ENCODE peak calls at places on chromosome 11, in six cellular contexts. J is epithelial cell of prostate, U is fibroblast of lung, H is ACHN, Y is right cardiac atrium, K is lower leg skin. X is an unnamed sample.

GRCh38 chr11:2097356-2097997 is 41.7 kb downstream of the IGF2 start:
- DNase-seq in J (no peak), U (peak), H (no peak), Y (peak), K (no peak), X (no peak)

GRCh38 chr11:10514210-10514609 is 26.8 kb downstream of the RNF141 start:
- DNase-seq in J (no peak), U (no peak), H (peak), Y (no peak), K (no peak), X (peak)

GRCh38 chr11:57641426-57641825 is 8.3 kb downstream of the YPEL4 start:
- DNase-seq in J (no peak), U (peak), H (peak), Y (no peak), K (no peak), X (peak)

GRCh38 chr11:57379732-57380131 is 1.2 kb downstream of the PRG3 start:
- DNase-seq in J (no peak), U (peak), H (peak), Y (no peak), K (no peak), X (peak)

GRCh38 chr11:66891849-66892660 is 35.2 kb downstream of the LRFN4 start:
- DNase-seq in J (peak), U (peak), H (peak), Y (no peak), K (peak), X (peak)

GRCh38 chr11:118322721-118323120 is 18.2 kb downstream of the CD3E start:
- DNase-seq in J (no peak), U (no peak), H (no peak), Y (no peak), K (no peak), X (no peak)

GRCh38 chr11:70381872-70382842 is 16.2 kb upstream of the CTTN start:
- DNase-seq in J (no peak), U (peak), H (no peak), Y (no peak), K (no peak), X (no peak)

GRCh38 chr11:78651923-78652602 is 77.4 kb upstream of the NARS2 start:
- DNase-seq in J (no peak), U (no peak), H (no peak), Y (no peak), K (no peak), X (no peak)

GRCh38 chr11:5390210-5390609 is 6.6 kb downstream of the OR51M1 start:
- DNase-seq in J (no peak), U (no peak), H (no peak), Y (no peak), K (no peak), X (no peak)

GRCh38 chr11:47552086-47552580 is 799 bp downstream of the CELF1 start:
- DNase-seq in J (no peak), U (peak), H (peak), Y (peak), K (no peak), X (peak)

GRCh38 chr11:17353228-17354021 is 1.8 kb downstream of the NCR3LG1 start:
- DNase-seq in J (no peak), U (peak), H (peak), Y (peak), K (peak), X (peak)

GRCh38 chr11:3905080-3905953 is 49.9 kb downstream of the STIM1 start:
- DNase-seq in J (peak), U (peak), H (peak), Y (no peak), K (peak), X (no peak)

GRCh38 chr11:66856496-66857233 is at the start of gene LRFN4:
- DNase-seq in J (no peak), U (peak), H (peak), Y (peak), K (no peak), X (no peak)

GRCh38 chr11:17258670-17259069 is 17.9 kb upstream of the NUCB2 start:
- DNase-seq in J (no peak), U (no peak), H (no peak), Y (no peak), K (no peak), X (no peak)

GRCh38 chr11:22666700-22667439 is 459 bp downstream of the GAS2 start:
- DNase-seq in J (no peak), U (peak), H (no peak), Y (peak), K (no peak), X (no peak)

GRCh38 chr11:129143335-129143734 is 48.8 kb downstream of the ARHGAP32 start:
- DNase-seq in J (peak), U (peak), H (peak), Y (peak), K (peak), X (no peak)

GRCh38 chr11:77196961-77197360 is 68.9 kb downstream of the MYO7A start:
- DNase-seq in J (no peak), U (no peak), H (no peak), Y (no peak), K (no peak), X (no peak)

GRCh38 chr11:3356858-3357257 is 22.1 kb downstream of the ZNF195 start:
- DNase-seq in J (no peak), U (no peak), H (no peak), Y (no peak), K (no peak), X (no peak)

GRCh38 chr11:128524172-128524571 is 63.2 kb downstream of the ETS1 start:
- DNase-seq in J (no peak), U (no peak), H (no peak), Y (no peak), K (no peak), X (no peak)

GRCh38 chr11:71209181-71209580 is 43.2 kb downstream of the SHANK2 start:
- DNase-seq in J (no peak), U (no peak), H (no peak), Y (no peak), K (no peak), X (no peak)

GRCh38 chr11:87463486-87464102 is 425.9 kb downstream of the TMEM135 start:
- DNase-seq in J (no peak), U (peak), H (peak), Y (no peak), K (no peak), X (peak)

GRCh38 chr11:34204396-34205279 is 99.2 kb downstream of the NAT10 start:
- DNase-seq in J (peak), U (peak), H (peak), Y (no peak), K (no peak), X (no peak)

GRCh38 chr11:107859459-107860239 is 1.1 kb upstream of the SLC35F2 start:
- DNase-seq in J (no peak), U (no peak), H (peak), Y (peak), K (peak), X (peak)

GRCh38 chr11:73981051-73981805 is 1.4 kb downstream of the UCP2 start:
- DNase-seq in J (no peak), U (no peak), H (no peak), Y (no peak), K (no peak), X (no peak)

GRCh38 chr11:74322667-74323066 is 11.2 kb upstream of the P4HA3 start:
- DNase-seq in J (no peak), U (peak), H (no peak), Y (peak), K (peak), X (no peak)

GRCh38 chr11:46348986-46349401 is 1.7 kb downstream of the DGKZ start:
- DNase-seq in J (no peak), U (no peak), H (no peak), Y (peak), K (no peak), X (peak)

GRCh38 chr11:8989411-8989810 is 14.4 kb downstream of the NRIP3 start:
- DNase-seq in J (no peak), U (peak), H (peak), Y (no peak), K (no peak), X (no peak)

GRCh38 chr11:44484211-44484610 is 81.3 kb upstream of the CD82 start:
- DNase-seq in J (no peak), U (no peak), H (peak), Y (no peak), K (no peak), X (peak)

GRCh38 chr11:65695459-65696241 is 16.4 kb upstream of the KAT5 start:
- DNase-seq in J (peak), U (no peak), H (no peak), Y (no peak), K (no peak), X (no peak)

GRCh38 chr11:60776167-60776566 is 9.0 kb upstream of the MS4A10 start:
- DNase-seq in J (no peak), U (no peak), H (no peak), Y (no peak), K (no peak), X (no peak)

GRCh38 chr11:71067753-71068152 is 184.6 kb downstream of the SHANK2 start:
- DNase-seq in J (no peak), U (no peak), H (no peak), Y (peak), K (no peak), X (no peak)

GRCh38 chr11:68314203-68314885 is 2.0 kb downstream of the LRP5 start:
- DNase-seq in J (no peak), U (no peak), H (peak), Y (peak), K (no peak), X (no peak)

GRCh38 chr11:91947215-91947614 is 277.4 kb upstream of the FAT3 start:
- DNase-seq in J (peak), U (peak), H (no peak), Y (no peak), K (peak), X (no peak)

GRCh38 chr11:116750070-116750718 is 22.6 kb downstream of the BUD13 start:
- DNase-seq in J (no peak), U (no peak), H (no peak), Y (no peak), K (no peak), X (peak)

GRCh38 chr11:12029738-12030363 is 21.4 kb upstream of the DKK3 start:
- DNase-seq in J (no peak), U (no peak), H (peak), Y (no peak), K (no peak), X (no peak)

GRCh38 chr11:107157809-107158187 is 139.5 kb upstream of the GUCY1A2 start:
- DNase-seq in J (no peak), U (peak), H (no peak), Y (no peak), K (no peak), X (no peak)

X was measured in Kasumi-1.